ENCODE peak calls at places on chromosomes 12 and 14, in four cellular contexts. O, Z, F and S are unnamed samples.

GRCh38 chr12:78321696-78322095 is 491.0 kb downstream of the NAV3 start:
- DNase-seq in F (no peak), O (no peak), Z (no peak), S (no peak)

GRCh38 chr14:64478634-64479250 is 13.4 kb downstream of the AKAP5 start:
- DNase-seq in Z (no peak), F (no peak), O (peak; percentile 37), S (no peak)

GRCh38 chr12:81105687-81106086 is 27.8 kb downstream of the ACSS3 start:
- DNase-seq in F (no peak), Z (no peak), O (no peak), S (no peak)

GRCh38 chr14:88289214-88289613 is 33.9 kb downstream of the KCNK10 start:
- DNase-seq in O (no peak), F (no peak), Z (no peak), S (no peak)

GRCh38 chr12:47102845-47103666 is 23.3 kb upstream of the AMIGO2 start:
- DNase-seq in F (no peak), O (no peak), Z (peak; percentile 46), S (no peak)

GRCh38 chr14:106491851-106492250 is 965.5 kb downstream of the TMEM121 start:
- DNase-seq in O (peak; percentile 43), Z (no peak), F (no peak), S (peak; percentile 24)

GRCh38 chr14:26687438-26687837 is 89.6 kb upstream of the NOVA1 start:
- DNase-seq in Z (no peak), O (no peak), F (no peak), S (no peak)

GRCh38 chr12:96198970-96199369 is 4.8 kb downstream of the ELK3 start:
- DNase-seq in Z (no peak), F (no peak), O (peak; percentile 58), S (no peak)

GRCh38 chr12:49687941-49688340 is 19.3 kb downstream of the FMNL3 start:
- DNase-seq in F (no peak), O (no peak), Z (no peak), S (no peak)

GRCh38 chr12:15179672-15180071 is 41.5 kb downstream of the RERG start:
- DNase-seq in O (no peak), Z (no peak), F (no peak), S (no peak)

GRCh38 chr12:94147991-94148840 is at the start of gene PLXNC1:
- DNase-seq in Z (peak; percentile 66), F (no peak), O (peak; percentile 54), S (peak; percentile 48)

GRCh38 chr12:28930704-28931103 is 218.4 kb upstream of the FAR2 start:
- DNase-seq in Z (no peak), O (no peak), F (no peak), S (no peak)

GRCh38 chr12:86052921-86053320 is 178.8 kb downstream of the NTS start:
- DNase-seq in F (no peak), O (no peak), Z (no peak), S (no peak)

GRCh38 chr14:84343637-84344036 is 1186.3 kb upstream of the FLRT2 start:
- DNase-seq in F (no peak), Z (no peak), O (no peak), S (no peak)

GRCh38 chr12:52175411-52176350 is 16.1 kb downstream of the KRT80 start:
- DNase-seq in F (peak; percentile 83), O (peak; percentile 84), Z (no peak), S (no peak)

GRCh38 chr14:103680491-103681231 is 34.6 kb downstream of the XRCC3 start:
- DNase-seq in O (no peak), F (no peak), Z (no peak), S (no peak)

GRCh38 chr12:105100207-105100985 is 7.1 kb upstream of the WASHC4 start:
- DNase-seq in O (peak; percentile 46), F (no peak), Z (no peak), S (no peak)

GRCh38 chr12:116529686-116530085 is 29.5 kb upstream of the MAP1LC3B2 start:
- DNase-seq in Z (no peak), F (no peak), O (no peak), S (no peak)

GRCh38 chr12:116532428-116532827 is 26.8 kb upstream of the MAP1LC3B2 start:
- DNase-seq in F (no peak), Z (no peak), O (no peak), S (no peak)

GRCh38 chr12:116528067-116528466 is 31.1 kb upstream of the MAP1LC3B2 start:
- DNase-seq in O (peak; percentile 87), F (no peak), Z (no peak), S (no peak)

GRCh38 chr12:116528498-116528897 is 30.7 kb upstream of the MAP1LC3B2 start:
- DNase-seq in Z (no peak), F (no peak), O (no peak), S (no peak)

DNA sequence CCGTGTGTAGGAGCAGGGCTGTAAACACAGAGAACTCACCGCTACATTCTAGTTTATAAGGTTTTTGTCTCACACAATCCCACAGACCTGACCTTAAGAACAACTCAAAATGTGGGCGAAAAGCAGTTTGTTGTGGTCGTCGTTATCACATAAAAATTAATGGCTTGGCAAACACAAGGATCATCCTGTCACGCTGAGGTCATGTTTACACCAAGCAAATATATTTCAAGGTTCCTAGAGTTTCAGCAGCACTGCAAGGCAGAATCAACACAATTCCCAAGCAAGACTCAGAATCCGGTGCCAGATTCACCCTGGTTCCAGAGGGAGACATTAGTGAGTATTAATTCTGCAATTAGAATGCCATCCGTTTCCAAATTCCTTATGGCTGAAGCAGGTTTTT is 30.1 kb upstream of the MAP1LC3B2 start:
- DNase-seq in F (no peak), O (no peak), Z (no peak), S (peak; percentile 75)
- H3K4me1 ChIP-seq in F (peaks cover 9% of the 10 kb centered on the region), O (peaks cover 33% of the 10 kb centered on the region), Z (peaks cover 9% of the 10 kb centered on the region), S (peaks cover 52% of the 10 kb centered on the region)

GRCh38 chr12:3931206-3931605 is 58.0 kb upstream of the PARP11 start:
- DNase-seq in Z (no peak), O (no peak), F (no peak), S (no peak)

GRCh38 chr12:3935078-3935477 is 61.9 kb upstream of the PARP11 start:
- DNase-seq in F (no peak), Z (no peak), O (no peak), S (no peak)

GRCh38 chr12:3933819-3934192 is 60.6 kb upstream of the PARP11 start:
- DNase-seq in O (no peak), F (no peak), Z (no peak), S (no peak)

GRCh38 chr12:3931721-3932120 is 58.5 kb upstream of the PARP11 start:
- DNase-seq in O (no peak), Z (no peak), F (peak; percentile 52), S (no peak)

DNA sequence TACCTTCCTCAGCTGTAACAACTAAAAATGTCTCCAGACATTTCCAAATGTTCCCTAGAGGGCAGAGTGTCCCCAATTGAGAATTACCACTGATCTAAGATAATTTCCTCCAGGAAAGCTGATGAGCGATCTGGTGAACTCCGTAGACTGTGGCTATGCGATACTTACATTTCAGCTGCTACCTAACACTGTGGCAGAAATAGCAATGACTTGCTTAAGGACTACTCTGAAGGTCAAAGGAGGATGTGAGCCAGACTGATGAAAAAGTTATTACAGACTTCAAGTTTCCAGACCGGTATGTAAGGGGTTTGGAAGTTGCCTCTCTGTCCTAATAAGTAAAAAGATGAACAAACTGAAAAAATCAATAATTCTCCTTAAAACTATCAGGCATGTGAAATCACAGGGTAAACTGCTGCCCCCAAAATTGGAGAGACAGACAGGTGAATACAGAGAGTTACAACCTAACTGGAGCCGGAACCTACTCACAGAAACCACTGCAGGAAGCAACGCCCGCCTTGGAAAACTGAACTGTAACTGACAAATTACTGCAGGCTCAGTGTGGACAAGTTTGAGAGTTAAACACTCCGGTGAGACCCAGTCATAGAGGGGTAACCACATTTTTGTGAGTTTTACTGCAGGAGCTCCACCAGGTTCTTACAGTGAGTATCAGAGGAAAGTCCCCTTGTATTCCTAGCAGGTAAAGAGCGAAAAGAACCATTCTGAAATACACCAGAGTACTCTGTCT is 60.0 kb upstream of the PARP11 start:
- DNase-seq in F (no peak), O (no peak), Z (no peak), S (no peak)
- H3K27ac ChIP-seq in F (no peak overlapping the region), O (no peak overlapping the region), Z (no peak overlapping the region), S (no peak overlapping the region)

GRCh38 chr12:39671898-39672875 is 52.6 kb upstream of the ABCD2 start:
- DNase-seq in Z (no peak), F (no peak), O (no peak), S (no peak)
- TF ChIP-seq CTCF in Z (no peak), F (no peak), O (no peak), S (no peak)

DNA sequence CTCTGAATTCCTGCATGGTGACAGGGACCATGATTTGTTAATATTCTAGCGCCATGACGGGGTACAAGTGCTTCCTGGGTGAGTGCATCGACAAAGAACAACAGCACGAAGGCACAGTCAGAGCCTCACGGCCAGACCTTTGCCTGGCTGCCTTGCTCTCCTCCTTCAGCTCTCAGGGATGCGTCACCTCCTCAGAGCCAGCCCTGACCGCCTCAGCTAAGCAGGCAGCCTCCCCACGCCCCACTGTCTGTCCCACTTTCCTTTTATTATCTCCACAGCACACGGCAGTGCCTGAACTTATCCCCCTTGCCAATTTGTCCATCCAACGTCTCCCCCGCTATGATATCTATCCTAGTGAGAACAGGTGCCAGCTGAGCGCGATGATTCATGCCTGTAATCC is 16.5 kb upstream of the FZD10 start:
- DNase-seq in F (no peak), O (no peak), Z (no peak), S (no peak)
- H3K4me1 ChIP-seq in F (no peaks in the 10 kb centered on the region), O (no peaks in the 10 kb centered on the region), Z (no peaks in the 10 kb centered on the region), S (no peaks in the 10 kb centered on the region)

GRCh38 chr12:25495336-25496097 is 57.6 kb downstream of the LMNTD1 start:
- DNase-seq in Z (no peak), F (no peak), O (no peak), S (no peak)
- H3K27ac ChIP-seq in Z (no peak overlapping the region), F (no peak overlapping the region), O (no peak overlapping the region), S (no peak overlapping the region)